ENCODE peak calls at places on chromosomes 12 and 14, in six cellular contexts. K, X, Q, V, C and G are unnamed samples.

GRCh38 chr14:64658201-64658600 is 46.0 kb upstream of the PLEKHG3 start:
- DNase-seq in C (no peak), V (no peak), X (no peak), Q (no peak), K (no peak), G (no peak)

GRCh38 chr12:101299346-101299745 is 19.4 kb downstream of the UTP20 start:
- DNase-seq in K (no peak), C (no peak), X (peak; percentile 53), Q (no peak), V (no peak), G (no peak)

GRCh38 chr12:77256924-77257323 is 191.6 kb upstream of the E2F7 start:
- DNase-seq in X (no peak), V (no peak), Q (no peak), C (no peak), K (no peak), G (no peak)

GRCh38 chr14:68977741-68978549 is 1.2 kb downstream of the ACTN1 start:
- DNase-seq in C (peak; percentile 89), Q (peak; percentile 73), X (peak; percentile 95), V (peak; percentile 24), K (peak; percentile 76), G (peak; percentile 25)

GRCh38 chr14:105294142-105294597 is 6.6 kb downstream of the BRF1 start:
- DNase-seq in C (peak; percentile 70), Q (no peak), X (peak; percentile 50), K (no peak), V (no peak), G (no peak)

GRCh38 chr12:43444940-43445564 is 107.0 kb downstream of the ADAMTS20 start:
- DNase-seq in K (peak; percentile 71), C (peak; percentile 64), V (peak; percentile 36), Q (peak; percentile 44), X (peak; percentile 59), G (peak; percentile 90)

GRCh38 chr12:24078318-24078765 is 128.9 kb upstream of the SOX5 start:
- DNase-seq in X (peak; percentile 57), C (no peak), V (no peak), K (no peak), Q (no peak), G (no peak)

GRCh38 chr14:35438910-35439713 is 34.6 kb upstream of the NFKBIA start:
- DNase-seq in K (no peak), X (no peak), V (no peak), C (no peak), Q (no peak), G (peak; percentile 51)

GRCh38 chr12:64181504-64182291 is 40.4 kb downstream of the KICS2 start:
- DNase-seq in K (no peak), X (peak; percentile 99), Q (peak; percentile 45), V (peak; percentile 23), C (peak; percentile 97), G (peak; percentile 90)

GRCh38 chr14:34496007-34496678 is 34.1 kb upstream of the SPTSSA start:
- DNase-seq in Q (no peak), K (no peak), V (no peak), X (no peak), C (no peak), G (peak; percentile 12)

GRCh38 chr14:23068792-23069412 is 11.6 kb upstream of the CDH24 start:
- DNase-seq in K (peak; percentile 85), Q (peak; percentile 91), V (peak; percentile 89), X (peak; percentile 93), C (peak; percentile 95), G (peak; percentile 92)

GRCh38 chr12:70964867-70965469 is 44.4 kb upstream of the PTPRR start:
- DNase-seq in V (no peak), C (no peak), Q (no peak), X (no peak), K (no peak), G (no peak)

GRCh38 chr12:99277988-99278387 is 369.6 kb upstream of the GARIN6 start:
- DNase-seq in Q (no peak), X (no peak), K (no peak), V (no peak), C (no peak), G (no peak)

GRCh38 chr12:71661977-71662522 is 1.6 kb downstream of the ZFC3H1 start:
- DNase-seq in V (no peak), K (no peak), Q (no peak), C (peak; percentile 52), X (peak; percentile 84), G (peak; percentile 84)

DNA sequence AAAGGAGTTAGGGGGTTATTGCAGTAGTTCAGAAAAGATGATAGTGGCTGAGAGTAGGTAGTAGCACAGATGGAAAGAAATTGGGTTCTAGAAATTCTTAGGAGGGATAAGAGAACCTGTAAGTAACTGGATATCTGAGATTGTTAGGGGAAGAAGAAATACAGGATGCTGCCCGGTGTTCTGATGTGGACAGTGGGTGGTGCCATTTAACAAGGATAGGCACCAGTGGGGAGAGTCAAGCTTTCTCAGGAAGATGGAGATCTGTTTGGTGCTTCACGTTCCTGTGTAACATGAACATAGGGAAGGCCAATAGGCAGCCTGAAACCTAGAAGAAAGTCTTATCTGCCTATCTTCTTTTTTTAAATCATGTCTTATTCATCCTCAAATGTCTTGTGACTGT is 245.9 kb downstream of the NPAS3 start:
- DNase-seq in X (no peak), K (no peak), Q (no peak), V (no peak), C (peak; percentile 19), G (no peak)
- H3K14ac ChIP-seq in X (no peak overlapping the region), K (no peak overlapping the region), Q (no peak overlapping the region), V (no peak overlapping the region), C (no peak overlapping the region), G (no peak overlapping the region)

GRCh38 chr12:50078281-50078680 is 6.9 kb upstream of the SMARCD1 start:
- DNase-seq in V (no peak), X (no peak), C (no peak), Q (no peak), K (no peak), G (no peak)

GRCh38 chr12:50074936-50075807 is 10.0 kb upstream of the SMARCD1 start:
- DNase-seq in C (peak; percentile 82), X (peak; percentile 76), K (peak; percentile 93), Q (peak; percentile 94), V (peak; percentile 83), G (peak; percentile 85)

GRCh38 chr12:50073712-50074111 is 11.4 kb upstream of the SMARCD1 start:
- DNase-seq in Q (no peak), X (no peak), C (no peak), K (no peak), V (no peak), G (no peak)

GRCh38 chr12:50077099-50077498 is 8.0 kb upstream of the SMARCD1 start:
- DNase-seq in X (no peak), C (no peak), V (no peak), Q (no peak), K (no peak), G (no peak)

GRCh38 chr12:50075808-50076170 is 9.4 kb upstream of the SMARCD1 start:
- DNase-seq in V (no peak), X (no peak), C (no peak), K (no peak), Q (no peak), G (no peak)
- H2AFZ ChIP-seq in V (peak overlapping the region; percentile 81), X (no peak overlapping the region), C (no peak overlapping the region), K (peak overlapping the region; percentile 79), Q (no peak overlapping the region), G (no peak overlapping the region)

GRCh38 chr14:74911221-74911620 is 11.8 kb downstream of the RPS6KL1 start:
- DNase-seq in X (no peak), C (no peak), Q (no peak), V (no peak), K (no peak), G (no peak)

GRCh38 chr14:74909501-74909900 is 13.6 kb downstream of the RPS6KL1 start:
- DNase-seq in K (no peak), Q (no peak), V (no peak), X (no peak), C (no peak), G (no peak)

GRCh38 chr14:74910556-74910955 is 12.5 kb downstream of the RPS6KL1 start:
- DNase-seq in K (no peak), C (no peak), V (no peak), X (no peak), Q (no peak), G (peak; percentile 38)

GRCh38 chr14:74908861-74909341 is 14.2 kb downstream of the RPS6KL1 start:
- DNase-seq in V (no peak), Q (no peak), X (no peak), K (no peak), C (no peak), G (no peak)

DNA sequence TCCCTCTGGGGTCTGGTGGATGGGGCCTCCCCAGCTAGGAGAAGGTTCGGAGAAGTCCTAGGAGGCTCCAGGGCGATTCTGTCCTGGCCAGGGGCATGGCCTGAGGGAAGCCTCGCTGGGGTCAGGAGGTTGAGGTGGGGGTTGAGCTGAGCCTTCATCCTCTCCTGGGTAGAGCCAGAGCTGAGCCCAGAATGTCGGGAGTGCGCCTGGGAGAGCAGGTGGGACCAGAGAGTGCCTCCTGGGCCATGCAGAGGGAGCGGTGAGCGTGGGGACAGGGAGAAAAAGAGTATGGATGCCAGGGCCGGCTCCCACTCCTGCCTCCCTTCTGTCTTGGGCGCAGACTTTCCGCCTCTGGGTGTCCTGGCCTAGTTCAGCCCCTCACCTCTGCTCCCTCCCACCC is 13.1 kb downstream of the RPS6KL1 start:
- DNase-seq in C (no peak), K (no peak), X (no peak), Q (no peak), V (no peak), G (no peak)
- H3K14ac ChIP-seq in C (no peak overlapping the region), K (no peak overlapping the region), X (no peak overlapping the region), Q (no peak overlapping the region), V (no peak overlapping the region), G (no peak overlapping the region)

GRCh38 chr12:12273291-12273957 is 6.6 kb upstream of the LRP6 start:
- DNase-seq in C (peak; percentile 61), K (no peak), V (no peak), Q (no peak), X (peak; percentile 36), G (no peak)
- H2AFZ ChIP-seq in C (no peak overlapping the region), K (peak overlapping the region; percentile 54), V (peak overlapping the region; percentile 13), Q (no peak overlapping the region), X (peak overlapping the region; percentile 58), G (no peak overlapping the region)